ENCODE peak calls at places on chromosome 1, in nine cellular contexts. M, V, Q, G, A, N, R, B and K are unnamed samples.

GRCh38 chr1:172254521-172255222 is 165.8 kb upstream of the C1orf105 start:
- DNase-seq in A (no peak), Q (no peak), M (no peak), B (peak; percentile 96), N (peak; percentile 87), V (peak; percentile 90), R (no peak), G (peak; percentile 11), K (peak; percentile 94)

GRCh38 chr1:155981266-155982088 is 3.1 kb upstream of the ARHGEF2 start:
- DNase-seq in R (no peak), G (no peak), A (peak; percentile 76), Q (no peak), N (peak; percentile 86), B (no peak), M (no peak), V (peak; percentile 96), K (peak; percentile 84)

GRCh38 chr1:159935305-159935704 is 10.0 kb upstream of the TAGLN2 start:
- DNase-seq in R (no peak), B (no peak), N (no peak), G (no peak), A (no peak), M (no peak), Q (no peak), V (no peak), K (no peak)

GRCh38 chr1:232686346-232686745 is 56.4 kb upstream of the SIPA1L2 start:
- DNase-seq in G (no peak), M (no peak), N (no peak), R (no peak), Q (no peak), V (peak; percentile 38), B (no peak), A (no peak), K (no peak)

GRCh38 chr1:246587606-246588005 is 21.4 kb downstream of the CNST start:
- DNase-seq in B (no peak), V (peak; percentile 74), N (peak; percentile 78), A (no peak), Q (no peak), M (no peak), R (no peak), G (no peak), K (peak; percentile 84)

GRCh38 chr1:170290226-170290625 is 144.5 kb downstream of the NTMT2 start:
- DNase-seq in N (no peak), B (no peak), R (no peak), V (peak; percentile 44), Q (no peak), G (no peak), M (no peak), A (no peak), K (no peak)

GRCh38 chr1:193104496-193104905 is 713 bp downstream of the GLRX2 start:
- DNase-seq in N (peak; percentile 49), B (no peak), M (no peak), V (peak; percentile 52), Q (peak; percentile 58), A (peak; percentile 71), R (peak; percentile 35), G (peak; percentile 50), K (no peak)

GRCh38 chr1:96087719-96088118 is 633.9 kb upstream of the PTBP2 start:
- DNase-seq in M (no peak), R (no peak), B (no peak), Q (no peak), V (no peak), G (no peak), N (no peak), A (no peak), K (no peak)

GRCh38 chr1:114208106-114208505 is 54.4 kb upstream of the SYT6 start:
- DNase-seq in N (no peak), V (no peak), G (no peak), M (no peak), A (no peak), R (no peak), Q (no peak), B (no peak), K (no peak)

GRCh38 chr1:55718758-55719671 is 503.9 kb upstream of the USP24 start:
- DNase-seq in B (peak; percentile 39), M (peak; percentile 85), A (peak; percentile 85), Q (no peak), G (peak; percentile 15), R (peak; percentile 54), N (peak; percentile 99), V (peak; percentile 100), K (peak; percentile 100)

GRCh38 chr1:204576422-204576821 is 60.2 kb downstream of the MDM4 start:
- DNase-seq in R (no peak), G (no peak), Q (no peak), N (no peak), M (no peak), A (peak; percentile 27), V (no peak), B (no peak), K (no peak)

GRCh38 chr1:44407430-44408180 is 2.5 kb downstream of the RNF220 start:
- DNase-seq in N (no peak), B (no peak), G (no peak), A (no peak), M (no peak), Q (no peak), R (no peak), V (no peak), K (no peak)
- H3K4me3 ChIP-seq in N (no peak overlapping the region), B (no peak overlapping the region), G (no peak overlapping the region), A (peak overlapping the region; percentile 45), M (no peak overlapping the region), Q (peak overlapping the region; percentile 73), R (peak overlapping the region; percentile 42), V (no peak overlapping the region), K (no peak overlapping the region)

GRCh38 chr1:42748461-42749410 is 8.7 kb upstream of the CLDN19 start:
- DNase-seq in V (no peak), R (no peak), M (no peak), N (no peak), A (no peak), B (no peak), Q (no peak), G (no peak), K (no peak)

GRCh38 chr1:42745851-42746250 is 5.8 kb upstream of the CLDN19 start:
- DNase-seq in N (no peak), M (no peak), A (no peak), G (no peak), V (no peak), R (no peak), Q (no peak), B (no peak), K (no peak)

GRCh38 chr1:42748021-42748420 is 8.0 kb upstream of the CLDN19 start:
- DNase-seq in N (no peak), G (no peak), M (no peak), V (no peak), B (no peak), Q (no peak), R (no peak), A (no peak), K (no peak)

GRCh38 chr1:42746436-42747105 is 6.5 kb upstream of the CLDN19 start:
- DNase-seq in G (no peak), N (no peak), A (no peak), V (no peak), R (no peak), B (no peak), M (no peak), Q (no peak), K (no peak)

DNA sequence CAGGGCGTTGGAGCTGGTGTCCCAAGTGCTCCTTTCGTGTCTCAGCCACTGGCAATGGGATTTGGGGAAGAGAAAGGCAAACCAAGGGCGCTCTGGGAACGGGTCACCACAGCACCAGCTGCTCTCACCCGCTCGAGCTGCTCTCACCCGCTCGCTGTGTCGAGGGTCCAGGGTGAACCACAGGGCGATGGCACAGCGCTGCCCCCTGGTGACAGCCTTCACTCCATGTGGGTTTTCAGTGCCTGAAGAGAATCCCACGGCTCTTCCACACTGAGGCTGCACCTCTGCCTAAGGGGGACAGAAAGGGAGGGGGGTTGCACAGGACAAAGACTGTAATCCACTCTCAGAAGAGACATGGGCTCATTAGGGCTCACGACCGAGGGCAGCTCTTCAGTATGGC is 7.1 kb upstream of the CLDN19 start:
- DNase-seq in A (no peak), R (no peak), N (peak; percentile 36), G (peak; percentile 10), B (no peak), Q (no peak), M (no peak), V (peak; percentile 24), K (peak; percentile 23)
- TF ChIP-seq CTCF in A (peak; percentile 49), R (no peak), N (peak; percentile 54), G (peak; percentile 39), B (peak; percentile 68), Q (peak; percentile 45), M (no peak), V (peak; percentile 55), K (peak; percentile 63)

GRCh38 chr1:201419737-201420607 is 1.6 kb downstream of the TNNI1 start:
- DNase-seq in R (no peak), G (no peak), A (no peak), Q (no peak), V (no peak), N (no peak), M (no peak), B (no peak), K (no peak)

GRCh38 chr1:201421041-201421440 is 489 bp downstream of the TNNI1 start:
- DNase-seq in V (no peak), R (no peak), M (no peak), N (no peak), G (no peak), Q (peak; percentile 25), A (no peak), B (no peak), K (no peak)

GRCh38 chr1:201419241-201419640 is 2.3 kb downstream of the TNNI1 start:
- DNase-seq in R (no peak), G (no peak), B (no peak), M (no peak), V (no peak), Q (no peak), N (no peak), A (no peak), K (no peak)

GRCh38 chr1:201420608-201421002 is 925 bp downstream of the TNNI1 start:
- DNase-seq in M (no peak), V (no peak), B (no peak), A (no peak), G (no peak), Q (peak; percentile 30), R (no peak), N (no peak), K (no peak)

GRCh38 chr1:201418461-201418860 is 3.1 kb downstream of the TNNI1 start:
- DNase-seq in M (no peak), G (no peak), B (no peak), V (no peak), R (no peak), Q (no peak), N (no peak), A (no peak), K (no peak)
- H3K4me3 ChIP-seq in M (no peak overlapping the region), G (no peak overlapping the region), B (no peak overlapping the region), V (no peak overlapping the region), R (no peak overlapping the region), Q (no peak overlapping the region), N (no peak overlapping the region), A (no peak overlapping the region), K (no peak overlapping the region)

GRCh38 chr1:43970502-43970901 is 692 bp downstream of the DPH2 start:
- DNase-seq in N (no peak), B (no peak), M (no peak), R (no peak), Q (no peak), G (no peak), V (no peak), A (no peak), K (no peak)
- TF ChIP-seq CTCF in N (no peak), B (no peak), M (no peak), R (no peak), Q (no peak), G (no peak), V (no peak), A (no peak), K (no peak)

GRCh38 chr1:167635233-167635648 is 5.2 kb downstream of the RCSD1 start:
- DNase-seq in B (no peak), R (no peak), V (no peak), Q (no peak), G (no peak), M (no peak), A (no peak), N (peak; percentile 54), K (no peak)
- H3K4me3 ChIP-seq in B (no peak overlapping the region), R (no peak overlapping the region), V (no peak overlapping the region), Q (no peak overlapping the region), G (no peak overlapping the region), M (no peak overlapping the region), A (no peak overlapping the region), N (no peak overlapping the region), K (no peak overlapping the region)